ENCODE peak calls at places on chromosome 19, in ten cellular contexts. One of them, this sample, is unnamed.

GRCh38 chr19:1232652-1233360 is 5.0 kb downstream of the CBARP start:
- DNase-seq in stimulated activated CD4-positive, alpha-beta T cell treated with anti-CD3 and anti-CD28 coated beads, Interleukin-1b, Interleukin-23, amount 100 ng/mL, for 1 hour: no peak
- DNase-seq in psoas muscle: no peak
- DNase-seq in pancreas: peak
- DNase-seq in NCI-H1694 treated with DMSO at 0.1 percent for 48 hours: no peak
- DNase-seq in iPS-NIHi11: no peak
- DNase-seq in stimulated activated CD8-positive, alpha-beta memory T cell treated with anti-CD3 and anti-CD28 coated beads, Interleukin-4, amount 100 ng/mL, for 24 hours: no peak
- DNase-seq in GM23338: no peak
- DNase-seq in T-cell: no peak
- DNase-seq in activated naive CD8-positive, alpha-beta T cell treated with anti-CD3 and anti-CD28 coated beads, Interleukin-2, amount 10 ng/mL, durations not matched to agents 7 days and 5 days: no peak
- DNase-seq in this sample: no peak

GRCh38 chr19:5515737-5516136 is 52.0 kb downstream of the TINCR start:
- DNase-seq in iPS-NIHi11: peak
- DNase-seq in stimulated activated CD4-positive, alpha-beta T cell treated with anti-CD3 and anti-CD28 coated beads, Interleukin-1b, Interleukin-23, amount 100 ng/mL, for 1 hour: no peak
- DNase-seq in activated naive CD8-positive, alpha-beta T cell treated with anti-CD3 and anti-CD28 coated beads, Interleukin-2, amount 10 ng/mL, durations not matched to agents 7 days and 5 days: no peak
- DNase-seq in GM23338: peak
- DNase-seq in psoas muscle: no peak
- DNase-seq in pancreas: no peak
- DNase-seq in stimulated activated CD8-positive, alpha-beta memory T cell treated with anti-CD3 and anti-CD28 coated beads, Interleukin-4, amount 100 ng/mL, for 24 hours: no peak
- DNase-seq in T-cell: no peak
- DNase-seq in NCI-H1694 treated with DMSO at 0.1 percent for 48 hours: no peak
- DNase-seq in this sample: no peak

GRCh38 chr19:41863209-41863931 is 3.3 kb downstream of the RPS19 start:
- DNase-seq in iPS-NIHi11: no peak
- DNase-seq in pancreas: no peak
- DNase-seq in T-cell: no peak
- DNase-seq in NCI-H1694 treated with DMSO at 0.1 percent for 48 hours: no peak
- DNase-seq in activated naive CD8-positive, alpha-beta T cell treated with anti-CD3 and anti-CD28 coated beads, Interleukin-2, amount 10 ng/mL, durations not matched to agents 7 days and 5 days: no peak
- DNase-seq in GM23338: no peak
- DNase-seq in psoas muscle: no peak
- DNase-seq in stimulated activated CD4-positive, alpha-beta T cell treated with anti-CD3 and anti-CD28 coated beads, Interleukin-1b, Interleukin-23, amount 100 ng/mL, for 1 hour: no peak
- DNase-seq in stimulated activated CD8-positive, alpha-beta memory T cell treated with anti-CD3 and anti-CD28 coated beads, Interleukin-4, amount 100 ng/mL, for 24 hours: no peak
- DNase-seq in this sample: no peak

GRCh38 chr19:10091370-10091687 is 5.2 kb downstream of the SHFL start:
- DNase-seq in iPS-NIHi11: no peak
- DNase-seq in stimulated activated CD4-positive, alpha-beta T cell treated with anti-CD3 and anti-CD28 coated beads, Interleukin-1b, Interleukin-23, amount 100 ng/mL, for 1 hour: no peak
- DNase-seq in stimulated activated CD8-positive, alpha-beta memory T cell treated with anti-CD3 and anti-CD28 coated beads, Interleukin-4, amount 100 ng/mL, for 24 hours: no peak
- DNase-seq in T-cell: no peak
- DNase-seq in GM23338: no peak
- DNase-seq in NCI-H1694 treated with DMSO at 0.1 percent for 48 hours: no peak
- DNase-seq in pancreas: no peak
- DNase-seq in activated naive CD8-positive, alpha-beta T cell treated with anti-CD3 and anti-CD28 coated beads, Interleukin-2, amount 10 ng/mL, durations not matched to agents 7 days and 5 days: no peak
- DNase-seq in psoas muscle: no peak
- DNase-seq in this sample: no peak

GRCh38 chr19:10929402-10929794 is 787 bp downstream of the TIMM29 start:
- DNase-seq in pancreas: no peak
- DNase-seq in psoas muscle: no peak
- DNase-seq in iPS-NIHi11: no peak
- DNase-seq in NCI-H1694 treated with DMSO at 0.1 percent for 48 hours: no peak
- DNase-seq in stimulated activated CD4-positive, alpha-beta T cell treated with anti-CD3 and anti-CD28 coated beads, Interleukin-1b, Interleukin-23, amount 100 ng/mL, for 1 hour: no peak
- DNase-seq in stimulated activated CD8-positive, alpha-beta memory T cell treated with anti-CD3 and anti-CD28 coated beads, Interleukin-4, amount 100 ng/mL, for 24 hours: no peak
- DNase-seq in GM23338: peak
- DNase-seq in T-cell: no peak
- DNase-seq in activated naive CD8-positive, alpha-beta T cell treated with anti-CD3 and anti-CD28 coated beads, Interleukin-2, amount 10 ng/mL, durations not matched to agents 7 days and 5 days: peak
- DNase-seq in this sample: no peak

GRCh38 chr19:2034729-2035589 is 16.1 kb downstream of the MKNK2 start:
- DNase-seq in psoas muscle: peak
- DNase-seq in GM23338: peak
- DNase-seq in stimulated activated CD4-positive, alpha-beta T cell treated with anti-CD3 and anti-CD28 coated beads, Interleukin-1b, Interleukin-23, amount 100 ng/mL, for 1 hour: peak
- DNase-seq in activated naive CD8-positive, alpha-beta T cell treated with anti-CD3 and anti-CD28 coated beads, Interleukin-2, amount 10 ng/mL, durations not matched to agents 7 days and 5 days: peak
- DNase-seq in pancreas: no peak
- DNase-seq in T-cell: peak
- DNase-seq in iPS-NIHi11: peak
- DNase-seq in NCI-H1694 treated with DMSO at 0.1 percent for 48 hours: no peak
- DNase-seq in stimulated activated CD8-positive, alpha-beta memory T cell treated with anti-CD3 and anti-CD28 coated beads, Interleukin-4, amount 100 ng/mL, for 24 hours: peak
- DNase-seq in this sample: no peak

GRCh38 chr19:7251502-7251901 is 42.7 kb downstream of the INSR start:
- DNase-seq in psoas muscle: no peak
- DNase-seq in pancreas: no peak
- DNase-seq in iPS-NIHi11: no peak
- DNase-seq in stimulated activated CD4-positive, alpha-beta T cell treated with anti-CD3 and anti-CD28 coated beads, Interleukin-1b, Interleukin-23, amount 100 ng/mL, for 1 hour: no peak
- DNase-seq in GM23338: no peak
- DNase-seq in stimulated activated CD8-positive, alpha-beta memory T cell treated with anti-CD3 and anti-CD28 coated beads, Interleukin-4, amount 100 ng/mL, for 24 hours: no peak
- DNase-seq in NCI-H1694 treated with DMSO at 0.1 percent for 48 hours: no peak
- DNase-seq in T-cell: no peak
- DNase-seq in activated naive CD8-positive, alpha-beta T cell treated with anti-CD3 and anti-CD28 coated beads, Interleukin-2, amount 10 ng/mL, durations not matched to agents 7 days and 5 days: peak
- DNase-seq in this sample: no peak

GRCh38 chr19:547117-547516 is 3.3 kb downstream of the GZMM start:
- DNase-seq in T-cell: no peak
- DNase-seq in pancreas: no peak
- DNase-seq in psoas muscle: no peak
- DNase-seq in stimulated activated CD8-positive, alpha-beta memory T cell treated with anti-CD3 and anti-CD28 coated beads, Interleukin-4, amount 100 ng/mL, for 24 hours: no peak
- DNase-seq in NCI-H1694 treated with DMSO at 0.1 percent for 48 hours: no peak
- DNase-seq in activated naive CD8-positive, alpha-beta T cell treated with anti-CD3 and anti-CD28 coated beads, Interleukin-2, amount 10 ng/mL, durations not matched to agents 7 days and 5 days: no peak
- DNase-seq in iPS-NIHi11: no peak
- DNase-seq in GM23338: no peak
- DNase-seq in stimulated activated CD4-positive, alpha-beta T cell treated with anti-CD3 and anti-CD28 coated beads, Interleukin-1b, Interleukin-23, amount 100 ng/mL, for 1 hour: no peak
- DNase-seq in this sample: no peak

GRCh38 chr19:3868770-3869456 is at the start of gene ZFR2:
- DNase-seq in pancreas: no peak
- DNase-seq in iPS-NIHi11: peak
- DNase-seq in NCI-H1694 treated with DMSO at 0.1 percent for 48 hours: peak
- DNase-seq in stimulated activated CD8-positive, alpha-beta memory T cell treated with anti-CD3 and anti-CD28 coated beads, Interleukin-4, amount 100 ng/mL, for 24 hours: peak
- DNase-seq in activated naive CD8-positive, alpha-beta T cell treated with anti-CD3 and anti-CD28 coated beads, Interleukin-2, amount 10 ng/mL, durations not matched to agents 7 days and 5 days: peak
- DNase-seq in stimulated activated CD4-positive, alpha-beta T cell treated with anti-CD3 and anti-CD28 coated beads, Interleukin-1b, Interleukin-23, amount 100 ng/mL, for 1 hour: peak
- DNase-seq in psoas muscle: no peak
- DNase-seq in GM23338: peak
- DNase-seq in T-cell: peak
- DNase-seq in this sample: no peak

GRCh38 chr19:50422397-50423278 is 3.9 kb downstream of the SPIB start:
- DNase-seq in stimulated activated CD8-positive, alpha-beta memory T cell treated with anti-CD3 and anti-CD28 coated beads, Interleukin-4, amount 100 ng/mL, for 24 hours: no peak
- DNase-seq in GM23338: no peak
- DNase-seq in stimulated activated CD4-positive, alpha-beta T cell treated with anti-CD3 and anti-CD28 coated beads, Interleukin-1b, Interleukin-23, amount 100 ng/mL, for 1 hour: no peak
- DNase-seq in psoas muscle: no peak
- DNase-seq in T-cell: no peak
- DNase-seq in NCI-H1694 treated with DMSO at 0.1 percent for 48 hours: no peak
- DNase-seq in iPS-NIHi11: no peak
- DNase-seq in activated naive CD8-positive, alpha-beta T cell treated with anti-CD3 and anti-CD28 coated beads, Interleukin-2, amount 10 ng/mL, durations not matched to agents 7 days and 5 days: no peak
- DNase-seq in pancreas: no peak
- DNase-seq in this sample: no peak

GRCh38 chr19:56837892-56838679 is 2.4 kb downstream of the PEG3 start:
- DNase-seq in activated naive CD8-positive, alpha-beta T cell treated with anti-CD3 and anti-CD28 coated beads, Interleukin-2, amount 10 ng/mL, durations not matched to agents 7 days and 5 days: no peak
- DNase-seq in NCI-H1694 treated with DMSO at 0.1 percent for 48 hours: no peak
- DNase-seq in stimulated activated CD8-positive, alpha-beta memory T cell treated with anti-CD3 and anti-CD28 coated beads, Interleukin-4, amount 100 ng/mL, for 24 hours: no peak
- DNase-seq in GM23338: no peak
- DNase-seq in pancreas: peak
- DNase-seq in psoas muscle: peak
- DNase-seq in iPS-NIHi11: no peak
- DNase-seq in T-cell: no peak
- DNase-seq in stimulated activated CD4-positive, alpha-beta T cell treated with anti-CD3 and anti-CD28 coated beads, Interleukin-1b, Interleukin-23, amount 100 ng/mL, for 1 hour: no peak
- DNase-seq in this sample: no peak

GRCh38 chr19:10748924-10749434 is 31.1 kb downstream of the DNM2 start:
- DNase-seq in stimulated activated CD8-positive, alpha-beta memory T cell treated with anti-CD3 and anti-CD28 coated beads, Interleukin-4, amount 100 ng/mL, for 24 hours: no peak
- DNase-seq in GM23338: no peak
- DNase-seq in T-cell: no peak
- DNase-seq in stimulated activated CD4-positive, alpha-beta T cell treated with anti-CD3 and anti-CD28 coated beads, Interleukin-1b, Interleukin-23, amount 100 ng/mL, for 1 hour: no peak
- DNase-seq in iPS-NIHi11: no peak
- DNase-seq in NCI-H1694 treated with DMSO at 0.1 percent for 48 hours: no peak
- DNase-seq in pancreas: peak
- DNase-seq in activated naive CD8-positive, alpha-beta T cell treated with anti-CD3 and anti-CD28 coated beads, Interleukin-2, amount 10 ng/mL, durations not matched to agents 7 days and 5 days: no peak
- DNase-seq in psoas muscle: peak
- DNase-seq in this sample: no peak

GRCh38 chr19:7216373-7216902 is 77.8 kb downstream of the INSR start:
- DNase-seq in T-cell: no peak
- DNase-seq in pancreas: no peak
- DNase-seq in psoas muscle: no peak
- DNase-seq in stimulated activated CD4-positive, alpha-beta T cell treated with anti-CD3 and anti-CD28 coated beads, Interleukin-1b, Interleukin-23, amount 100 ng/mL, for 1 hour: no peak
- DNase-seq in stimulated activated CD8-positive, alpha-beta memory T cell treated with anti-CD3 and anti-CD28 coated beads, Interleukin-4, amount 100 ng/mL, for 24 hours: no peak
- DNase-seq in GM23338: no peak
- DNase-seq in activated naive CD8-positive, alpha-beta T cell treated with anti-CD3 and anti-CD28 coated beads, Interleukin-2, amount 10 ng/mL, durations not matched to agents 7 days and 5 days: no peak
- DNase-seq in iPS-NIHi11: no peak
- DNase-seq in NCI-H1694 treated with DMSO at 0.1 percent for 48 hours: no peak
- DNase-seq in this sample: no peak

GRCh38 chr19:13430790-13431582 is 75.3 kb downstream of the CACNA1A start:
- DNase-seq in T-cell: peak
- DNase-seq in psoas muscle: peak
- DNase-seq in iPS-NIHi11: peak
- DNase-seq in GM23338: peak
- DNase-seq in stimulated activated CD8-positive, alpha-beta memory T cell treated with anti-CD3 and anti-CD28 coated beads, Interleukin-4, amount 100 ng/mL, for 24 hours: peak
- DNase-seq in NCI-H1694 treated with DMSO at 0.1 percent for 48 hours: peak
- DNase-seq in stimulated activated CD4-positive, alpha-beta T cell treated with anti-CD3 and anti-CD28 coated beads, Interleukin-1b, Interleukin-23, amount 100 ng/mL, for 1 hour: peak
- DNase-seq in activated naive CD8-positive, alpha-beta T cell treated with anti-CD3 and anti-CD28 coated beads, Interleukin-2, amount 10 ng/mL, durations not matched to agents 7 days and 5 days: peak
- DNase-seq in pancreas: peak
- DNase-seq in this sample: peak

GRCh38 chr19:51086153-51086850 is 3.6 kb upstream of the KLK14 start:
- DNase-seq in GM23338: no peak
- DNase-seq in iPS-NIHi11: no peak
- DNase-seq in stimulated activated CD8-positive, alpha-beta memory T cell treated with anti-CD3 and anti-CD28 coated beads, Interleukin-4, amount 100 ng/mL, for 24 hours: no peak
- DNase-seq in pancreas: peak
- DNase-seq in stimulated activated CD4-positive, alpha-beta T cell treated with anti-CD3 and anti-CD28 coated beads, Interleukin-1b, Interleukin-23, amount 100 ng/mL, for 1 hour: no peak
- DNase-seq in activated naive CD8-positive, alpha-beta T cell treated with anti-CD3 and anti-CD28 coated beads, Interleukin-2, amount 10 ng/mL, durations not matched to agents 7 days and 5 days: no peak
- DNase-seq in T-cell: no peak
- DNase-seq in NCI-H1694 treated with DMSO at 0.1 percent for 48 hours: no peak
- DNase-seq in psoas muscle: no peak
- DNase-seq in this sample: no peak

GRCh38 chr19:3902317-3902973 is 22.0 kb downstream of the ATCAY start:
- DNase-seq in T-cell: no peak
- DNase-seq in stimulated activated CD8-positive, alpha-beta memory T cell treated with anti-CD3 and anti-CD28 coated beads, Interleukin-4, amount 100 ng/mL, for 24 hours: no peak
- DNase-seq in GM23338: no peak
- DNase-seq in pancreas: no peak
- DNase-seq in NCI-H1694 treated with DMSO at 0.1 percent for 48 hours: no peak
- DNase-seq in psoas muscle: no peak
- DNase-seq in activated naive CD8-positive, alpha-beta T cell treated with anti-CD3 and anti-CD28 coated beads, Interleukin-2, amount 10 ng/mL, durations not matched to agents 7 days and 5 days: no peak
- DNase-seq in iPS-NIHi11: no peak
- DNase-seq in stimulated activated CD4-positive, alpha-beta T cell treated with anti-CD3 and anti-CD28 coated beads, Interleukin-1b, Interleukin-23, amount 100 ng/mL, for 1 hour: no peak
- DNase-seq in this sample: no peak

GRCh38 chr19:5870986-5871394 is 650 bp upstream of the FUT5 start:
- DNase-seq in NCI-H1694 treated with DMSO at 0.1 percent for 48 hours: no peak
- DNase-seq in T-cell: no peak
- DNase-seq in pancreas: no peak
- DNase-seq in stimulated activated CD8-positive, alpha-beta memory T cell treated with anti-CD3 and anti-CD28 coated beads, Interleukin-4, amount 100 ng/mL, for 24 hours: no peak
- DNase-seq in iPS-NIHi11: no peak
- DNase-seq in stimulated activated CD4-positive, alpha-beta T cell treated with anti-CD3 and anti-CD28 coated beads, Interleukin-1b, Interleukin-23, amount 100 ng/mL, for 1 hour: no peak
- DNase-seq in activated naive CD8-positive, alpha-beta T cell treated with anti-CD3 and anti-CD28 coated beads, Interleukin-2, amount 10 ng/mL, durations not matched to agents 7 days and 5 days: no peak
- DNase-seq in psoas muscle: no peak
- DNase-seq in GM23338: no peak
- DNase-seq in this sample: peak

GRCh38 chr19:35348909-35349611 is 1.4 kb downstream of the FFAR1 start:
- DNase-seq in activated naive CD8-positive, alpha-beta T cell treated with anti-CD3 and anti-CD28 coated beads, Interleukin-2, amount 10 ng/mL, durations not matched to agents 7 days and 5 days: peak
- DNase-seq in stimulated activated CD8-positive, alpha-beta memory T cell treated with anti-CD3 and anti-CD28 coated beads, Interleukin-4, amount 100 ng/mL, for 24 hours: no peak
- DNase-seq in pancreas: no peak
- DNase-seq in iPS-NIHi11: peak
- DNase-seq in stimulated activated CD4-positive, alpha-beta T cell treated with anti-CD3 and anti-CD28 coated beads, Interleukin-1b, Interleukin-23, amount 100 ng/mL, for 1 hour: no peak
- DNase-seq in GM23338: peak
- DNase-seq in psoas muscle: no peak
- DNase-seq in NCI-H1694 treated with DMSO at 0.1 percent for 48 hours: no peak
- DNase-seq in T-cell: no peak
- DNase-seq in this sample: no peak

GRCh38 chr19:18478545-18479311 is 40.8 kb upstream of the ISYNA1 start:
- DNase-seq in iPS-NIHi11: no peak
- DNase-seq in activated naive CD8-positive, alpha-beta T cell treated with anti-CD3 and anti-CD28 coated beads, Interleukin-2, amount 10 ng/mL, durations not matched to agents 7 days and 5 days: peak
- DNase-seq in NCI-H1694 treated with DMSO at 0.1 percent for 48 hours: peak
- DNase-seq in pancreas: no peak
- DNase-seq in stimulated activated CD4-positive, alpha-beta T cell treated with anti-CD3 and anti-CD28 coated beads, Interleukin-1b, Interleukin-23, amount 100 ng/mL, for 1 hour: no peak
- DNase-seq in stimulated activated CD8-positive, alpha-beta memory T cell treated with anti-CD3 and anti-CD28 coated beads, Interleukin-4, amount 100 ng/mL, for 24 hours: peak
- DNase-seq in T-cell: peak
- DNase-seq in psoas muscle: peak
- DNase-seq in GM23338: no peak
- DNase-seq in this sample: peak

GRCh38 chr19:3025516-3025890 is 3.6 kb downstream of the TLE2 start:
- DNase-seq in stimulated activated CD4-positive, alpha-beta T cell treated with anti-CD3 and anti-CD28 coated beads, Interleukin-1b, Interleukin-23, amount 100 ng/mL, for 1 hour: no peak
- DNase-seq in pancreas: no peak
- DNase-seq in stimulated activated CD8-positive, alpha-beta memory T cell treated with anti-CD3 and anti-CD28 coated beads, Interleukin-4, amount 100 ng/mL, for 24 hours: no peak
- DNase-seq in activated naive CD8-positive, alpha-beta T cell treated with anti-CD3 and anti-CD28 coated beads, Interleukin-2, amount 10 ng/mL, durations not matched to agents 7 days and 5 days: no peak
- DNase-seq in T-cell: no peak
- DNase-seq in psoas muscle: no peak
- DNase-seq in NCI-H1694 treated with DMSO at 0.1 percent for 48 hours: no peak
- DNase-seq in iPS-NIHi11: peak
- DNase-seq in GM23338: no peak
- DNase-seq in this sample: no peak

This sample was measured in AG10803.